ENCODE peak calls at places on chromosomes 13 and 19, in nine cellular contexts. W, L, F, Y, J, T, X, N and O are unnamed samples.
A peak's percentile ranks its signal among the peaks of the same experiment; 100 is the strongest.

GRCh38 chr19:52138614-52139290 is 986 bp downstream of the ZNF616 start:
- DNase-seq in X (peak; percentile 37), F (peak; percentile 12), W (peak; percentile 44), L (no peak), Y (peak; percentile 8), N (peak; percentile 48), T (peak; percentile 61), J (no peak), O (peak; percentile 1)

GRCh38 chr13:80340643-80341097 is 256 bp downstream of the SPRY2 start:
- DNase-seq in L (no peak), Y (no peak), W (peak; percentile 78), T (no peak), N (no peak), F (peak; percentile 81), J (no peak), X (no peak), O (no peak)

GRCh38 chr13:62747629-62748028 is 1332.0 kb upstream of the PCDH20 start:
- DNase-seq in T (no peak), J (peak; percentile 20), L (no peak), Y (no peak), X (no peak), W (no peak), N (no peak), F (no peak), O (no peak)

GRCh38 chr13:49346460-49346859 is 97.4 kb downstream of the CAB39L start:
- DNase-seq in Y (no peak), N (no peak), T (no peak), J (no peak), L (no peak), W (no peak), F (no peak), X (no peak), O (no peak)

GRCh38 chr19:4016486-4016885 is 8.9 kb downstream of the PIAS4 start:
- DNase-seq in L (no peak), W (no peak), Y (no peak), J (no peak), N (peak; percentile 77), F (no peak), T (no peak), X (no peak), O (no peak)

GRCh38 chr13:21703846-21704245 is 33.0 kb downstream of the FGF9 start:
- DNase-seq in Y (no peak), W (no peak), F (no peak), L (no peak), N (no peak), T (no peak), X (no peak), J (no peak), O (no peak)

GRCh38 chr13:35485451-35485850 is 9.0 kb upstream of the MAB21L1 start:
- DNase-seq in Y (no peak), T (no peak), F (no peak), W (no peak), N (no peak), L (no peak), J (no peak), X (no peak), O (no peak)

GRCh38 chr13:24632382-24633121 is 47.7 kb upstream of the ATP12A start:
- DNase-seq in W (no peak), X (no peak), N (no peak), T (no peak), J (no peak), Y (no peak), L (no peak), F (no peak), O (no peak)

GRCh38 chr13:94558721-94559120 is 37.2 kb downstream of the TGDS start:
- DNase-seq in J (no peak), N (no peak), T (no peak), F (no peak), W (no peak), L (no peak), Y (no peak), X (no peak), O (no peak)

GRCh38 chr13:39273953-39274352 is 235.7 kb downstream of the NHLRC3 start:
- DNase-seq in N (no peak), Y (no peak), J (no peak), X (peak; percentile 41), L (no peak), W (peak; percentile 40), T (no peak), F (peak; percentile 40), O (peak; percentile 6)

GRCh38 chr19:38841180-38841766 is 8.5 kb downstream of the HNRNPL start:
- DNase-seq in T (no peak), W (no peak), X (no peak), F (no peak), J (no peak), Y (no peak), N (no peak), L (no peak), O (no peak)

GRCh38 chr13:111939285-111940278 is 127.4 kb upstream of the SOX1 start:
- DNase-seq in T (no peak), Y (no peak), N (no peak), J (no peak), X (no peak), F (no peak), W (no peak), L (no peak), O (no peak)

GRCh38 chr19:2524840-2525723 is 49.2 kb downstream of the GADD45B start:
- DNase-seq in J (no peak), W (no peak), L (no peak), Y (no peak), N (no peak), X (peak; percentile 71), F (peak; percentile 39), T (no peak), O (peak; percentile 83)

GRCh38 chr13:110298566-110299321 is 8.2 kb downstream of the COL4A1 start:
- DNase-seq in N (no peak), Y (no peak), X (peak; percentile 58), W (peak; percentile 70), L (no peak), J (no peak), T (no peak), F (peak; percentile 60), O (no peak)